ENCODE peak calls at places on chromosomes 12 and 14, in ten cellular contexts. J is central memory CD4-positive, alpha-beta T cell; D is fibroblast of mammary gland; X is NCI-H1105 treated with DMSO at 0.1 percent for 48 hours; B is cardiac muscle cell; O is AG04449; L is NCI-H446; T is thyroid gland; F is NCI-H1436; S is psoas muscle. U is an unnamed sample.

GRCh38 chr14:21263284-21264024 is 5.8 kb downstream of the HNRNPC start:
- DNase-seq in O (no peak), T (no peak), S (no peak), D (peak), J (no peak), L (no peak), B (no peak), F (no peak), X (no peak), U (no peak)

GRCh38 chr14:105085766-105086165 is 20.5 kb upstream of the GPR132 start:
- DNase-seq in D (no peak), L (no peak), T (no peak), F (no peak), O (no peak), X (no peak), B (no peak), J (no peak), S (no peak), U (no peak)

GRCh38 chr14:21039059-21039422 is 3.1 kb upstream of the RNASE7 start:
- DNase-seq in D (peak), O (no peak), S (peak), T (peak), L (peak), F (no peak), J (no peak), B (peak), X (no peak), U (peak)

GRCh38 chr14:105836730-105837129 is 310.3 kb downstream of the TMEM121 start:
- DNase-seq in T (no peak), O (no peak), D (no peak), L (no peak), F (no peak), B (no peak), S (no peak), J (no peak), X (no peak), U (no peak)

GRCh38 chr12:12720052-12720451 is 2.9 kb downstream of the CDKN1B start:
- DNase-seq in S (no peak), D (no peak), J (no peak), B (no peak), F (no peak), X (peak), T (no peak), O (no peak), L (no peak), U (no peak)

GRCh38 chr12:25110260-25110659 is 84.7 kb downstream of the DNAI7 start:
- DNase-seq in X (no peak), D (no peak), L (no peak), T (no peak), O (no peak), B (no peak), J (no peak), S (no peak), F (no peak), U (no peak)

GRCh38 chr12:94941440-94941862 is 62.0 kb downstream of the NDUFA12 start:
- DNase-seq in F (peak), T (peak), O (peak), L (peak), X (peak), S (peak), J (peak), B (peak), D (peak), U (no peak)

GRCh38 chr14:75446447-75446846 is 18.6 kb downstream of the JDP2 start:
- DNase-seq in T (no peak), L (no peak), S (no peak), X (no peak), F (no peak), O (no peak), J (no peak), B (no peak), D (no peak), U (no peak)

GRCh38 chr12:45729233-45730115 is at the start of gene ARID2:
- DNase-seq in D (peak), J (peak), B (peak), T (peak), X (peak), O (no peak), L (peak), S (peak), F (peak), U (peak)

GRCh38 chr12:122063691-122064033 is 14.9 kb upstream of the MLXIP start:
- DNase-seq in S (no peak), X (no peak), L (no peak), T (no peak), J (no peak), F (no peak), D (no peak), O (no peak), B (no peak), U (no peak)

GRCh38 chr12:121915841-121916321 is 2.5 kb upstream of the CFAP251 start:
- DNase-seq in B (no peak), D (peak), F (no peak), J (no peak), S (no peak), T (no peak), X (no peak), O (no peak), L (no peak), U (no peak)

GRCh38 chr14:100192250-100192671 is 32.8 kb upstream of the DEGS2 start:
- DNase-seq in F (no peak), S (peak), B (no peak), X (no peak), L (peak), T (no peak), O (no peak), J (no peak), D (no peak), U (no peak)

GRCh38 chr12:52216807-52217206 is 16.2 kb upstream of the KRT7 start:
- DNase-seq in D (no peak), J (no peak), O (no peak), F (no peak), S (no peak), X (no peak), B (no peak), L (peak), T (peak), U (no peak)

GRCh38 chr12:8823565-8824300 is 1.3 kb downstream of the A2ML1 start:
- DNase-seq in T (peak), B (peak), D (peak), J (no peak), S (no peak), O (no peak), F (no peak), X (no peak), L (peak), U (peak)

GRCh38 chr12:76190249-76190648 is 105.8 kb upstream of the NAP1L1 start:
- DNase-seq in L (no peak), B (no peak), D (peak), T (no peak), J (no peak), X (no peak), F (no peak), S (no peak), O (no peak), U (no peak)